ENCODE peak calls at places on chromosome 15, in six cellular contexts. H is K562, N is GM12878, I is H1, M is HCT116, R is HepG2. C is an unnamed sample.

GRCh38 chr15:52936489-52936888 is 146.4 kb upstream of the ONECUT1 start:
- DNase-seq in I (no peak), R (no peak), H (no peak), M (no peak), N (no peak), C (no peak)

GRCh38 chr15:29924750-29925149 is 102.5 kb upstream of the TJP1 start:
- DNase-seq in M (no peak), I (peak; percentile 86), N (no peak), R (peak; percentile 60), H (no peak), C (peak; percentile 87)

GRCh38 chr15:76253851-76254440 is 57.3 kb downstream of the ETFA start:
- DNase-seq in H (no peak), I (peak; percentile 34), R (no peak), N (no peak), M (no peak), C (peak; percentile 68)

GRCh38 chr15:100189319-100189718 is 152.5 kb downstream of the ADAMTS17 start:
- DNase-seq in H (no peak), M (no peak), I (no peak), R (no peak), N (no peak), C (no peak)

GRCh38 chr15:69780981-69781380 is 316.7 kb downstream of the TLE3 start:
- DNase-seq in H (no peak), I (no peak), M (no peak), N (no peak), R (no peak), C (no peak)

GRCh38 chr15:37102315-37103021 is 2.1 kb upstream of the MEIS2 start:
- DNase-seq in H (peak; percentile 57), M (no peak), R (no peak), I (no peak), N (no peak), C (no peak)

GRCh38 chr15:87752250-87752951 is 504.1 kb downstream of the NTRK3 start:
- DNase-seq in N (no peak), R (no peak), I (no peak), H (no peak), M (no peak), C (no peak)

GRCh38 chr15:56739964-56740640 is 6.8 kb upstream of the ZNF280D start:
- DNase-seq in M (peak; percentile 49), I (no peak), R (peak; percentile 11), N (no peak), H (peak; percentile 52), C (no peak)

GRCh38 chr15:93045191-93045785 is 43.7 kb downstream of the RGMA start:
- DNase-seq in I (no peak), H (no peak), R (no peak), M (no peak), N (no peak), C (no peak)

GRCh38 chr15:93043621-93044300 is 45.2 kb downstream of the RGMA start:
- DNase-seq in M (no peak), R (no peak), N (no peak), H (no peak), I (no peak), C (no peak)

GRCh38 chr15:93042691-93043378 is 46.2 kb downstream of the RGMA start:
- DNase-seq in N (no peak), R (no peak), H (no peak), M (no peak), I (no peak), C (no peak)

GRCh38 chr15:93046120-93046519 is 42.9 kb downstream of the RGMA start:
- DNase-seq in M (no peak), R (no peak), I (no peak), N (no peak), H (no peak), C (no peak)

GRCh38 chr15:93044301-93045190 is 44.5 kb downstream of the RGMA start:
- DNase-seq in I (no peak), H (no peak), M (no peak), N (no peak), R (no peak), C (no peak)
- TF ChIP-seq ZNF274 in I (no peak), H (no peak), M (no peak), N (no peak), R (no peak), C (no peak)

GRCh38 chr15:86489992-86490391 is 410.3 kb downstream of the AGBL1 start:
- DNase-seq in M (no peak), I (no peak), R (no peak), N (no peak), H (no peak), C (no peak)

GRCh38 chr15:86493884-86494283 is 414.2 kb downstream of the AGBL1 start:
- DNase-seq in N (no peak), R (no peak), H (no peak), M (no peak), I (no peak), C (no peak)

GRCh38 chr15:86491118-86491517 is 411.4 kb downstream of the AGBL1 start:
- DNase-seq in R (no peak), M (no peak), N (no peak), I (no peak), H (no peak), C (no peak)

DNA sequence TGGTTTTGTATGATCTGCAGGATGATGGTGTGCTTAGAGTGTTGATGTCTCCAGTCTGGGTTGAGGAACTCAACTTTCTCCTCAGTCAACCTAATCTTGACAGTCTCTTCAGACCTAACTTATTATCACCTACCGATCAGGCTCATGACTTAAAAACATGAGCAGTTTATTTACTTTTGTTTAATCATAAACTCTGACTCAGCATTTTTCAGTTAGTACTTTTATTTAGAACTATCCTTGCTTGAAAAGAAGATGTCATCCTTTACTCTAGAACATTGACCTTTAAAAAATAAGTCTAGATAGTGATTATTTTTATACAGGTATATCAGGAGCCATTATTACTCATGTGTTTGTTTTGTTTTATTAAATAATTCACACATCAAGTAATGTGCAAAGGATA is 414.8 kb downstream of the AGBL1 start:
- DNase-seq in N (no peak), H (no peak), I (no peak), R (no peak), M (no peak), C (no peak)
- TF ChIP-seq ZNF274 in N (no peak), H (no peak), I (no peak), R (no peak), M (no peak), C (no peak)

DNA sequence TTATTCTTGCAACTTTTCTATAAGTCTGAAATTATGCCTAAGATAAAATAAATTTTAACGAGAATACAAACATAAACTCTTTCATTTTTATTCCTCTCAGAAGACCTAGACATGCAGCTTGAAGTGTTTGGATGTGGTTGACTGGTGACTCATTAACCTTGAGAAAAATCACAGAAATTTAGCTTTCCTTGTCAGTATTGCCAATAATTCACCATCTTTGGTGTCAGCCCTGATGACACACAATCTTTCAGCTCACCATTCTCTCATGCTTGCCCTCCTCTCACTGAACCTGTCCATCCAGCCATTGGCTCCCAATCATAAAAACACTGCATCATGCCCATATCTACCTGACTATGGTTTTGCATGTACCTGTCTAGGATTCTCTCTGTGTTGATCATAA is 22.6 kb upstream of the TNFAIP8L3 start:
- DNase-seq in N (no peak), I (no peak), R (no peak), H (no peak), M (no peak), C (no peak)
- TF ChIP-seq ZNF274 in N (no peak), I (no peak), R (no peak), H (no peak), M (no peak), C (no peak)

GRCh38 chr15:64636101-64636500 is 139.3 kb downstream of the RBPMS2 start:
- DNase-seq in I (no peak), H (no peak), N (no peak), R (no peak), M (no peak), C (no peak)

GRCh38 chr15:64634576-64635485 is 140.6 kb downstream of the RBPMS2 start:
- DNase-seq in H (no peak), R (peak; percentile 72), I (peak; percentile 38), M (no peak), N (peak; percentile 91), C (peak; percentile 85)

GRCh38 chr15:64635486-64635815 is 139.9 kb downstream of the RBPMS2 start:
- DNase-seq in M (no peak), N (peak; percentile 73), H (peak; percentile 21), R (peak; percentile 42), I (no peak), C (no peak)

GRCh38 chr15:64637412-64637811 is 138.0 kb downstream of the RBPMS2 start:
- DNase-seq in N (no peak), R (no peak), H (no peak), M (no peak), I (no peak), C (no peak)

DNA sequence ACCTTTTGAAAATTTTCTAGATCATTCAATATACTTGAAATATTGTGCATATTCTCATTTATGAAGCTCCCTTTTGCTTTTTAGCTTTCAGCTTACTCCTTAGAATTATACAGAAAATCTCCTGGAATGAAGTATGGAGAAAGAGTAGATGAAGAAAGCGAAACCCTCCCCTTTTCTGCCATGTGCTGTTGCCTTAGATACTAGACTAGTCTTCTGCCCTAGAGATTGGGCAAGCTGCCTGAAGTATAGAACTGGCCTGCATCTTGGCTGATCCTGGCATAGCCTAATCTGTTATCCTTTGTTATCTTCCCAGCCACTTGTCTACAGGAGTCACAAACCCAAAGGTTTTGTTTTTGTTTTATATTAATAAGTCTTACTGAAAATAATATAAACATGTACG is 138.8 kb downstream of the RBPMS2 start:
- DNase-seq in I (no peak), N (no peak), M (no peak), H (no peak), R (no peak), C (no peak)
- TF ChIP-seq ZNF274 in I (no peak), N (no peak), M (no peak), H (no peak), R (no peak), C (no peak)

DNA sequence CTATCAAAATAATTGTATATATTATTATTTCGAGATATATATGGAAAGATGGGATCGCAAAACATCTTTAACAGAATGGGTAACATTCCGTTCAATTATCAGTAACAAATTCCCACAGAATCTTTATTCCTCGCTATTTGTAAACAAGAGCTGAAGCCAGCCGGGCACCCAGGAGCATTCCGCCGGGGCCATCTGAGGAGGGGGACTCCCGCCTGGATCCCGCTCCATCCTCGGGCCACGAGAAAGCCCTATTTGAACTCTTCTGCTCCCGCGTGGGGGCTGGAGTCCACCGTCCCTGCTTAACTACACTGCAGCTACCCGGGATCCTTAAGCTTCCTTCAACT is 698 bp downstream of the GPR176 start:
- DNase-seq in N (no peak), R (no peak), I (no peak), M (no peak), H (no peak), C (no peak)
- TF ChIP-seq ZNF274 in N (no peak), R (no peak), I (no peak), M (no peak), H (no peak), C (no peak)

DNA sequence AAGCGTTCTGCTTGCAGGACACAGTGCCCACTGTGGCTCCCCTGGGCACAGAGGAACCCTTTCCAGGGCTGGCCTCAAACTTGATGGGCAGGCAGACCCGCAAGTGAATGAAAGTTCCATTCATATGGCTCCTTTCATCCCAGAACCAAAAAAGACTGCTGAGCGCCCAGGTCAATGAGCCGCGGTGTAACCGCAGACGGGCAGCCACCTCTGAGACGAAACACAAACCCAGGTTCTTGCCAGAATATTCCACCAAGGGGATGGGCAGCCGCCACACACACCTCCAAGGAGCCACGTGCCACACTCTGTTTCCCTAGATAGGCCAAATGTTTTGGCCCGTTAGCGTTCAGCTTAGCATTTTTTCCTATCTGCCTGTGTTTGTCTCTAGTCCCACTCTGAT is 82.8 kb upstream of the IGF1R start:
- DNase-seq in N (no peak), H (no peak), R (no peak), I (no peak), M (no peak), C (no peak)
- TF ChIP-seq ZNF274 in N (no peak), H (no peak), R (no peak), I (no peak), M (no peak), C (no peak)

GRCh38 chr15:63915888-63916731 is 82.4 kb upstream of the HERC1 start:
- DNase-seq in H (no peak), M (no peak), N (no peak), R (no peak), I (no peak), C (peak; percentile 78)
- TF ChIP-seq ZNF274 in H (no peak), M (no peak), N (no peak), R (no peak), I (no peak), C (no peak)

C was measured in NT2/D1.